ENCODE peak calls at places on chromosome 19, in ten cellular contexts. C, K, D, U, J, G, H, R, Z and M are unnamed samples.

GRCh38 chr19:38640368-38640767 is 7.1 kb upstream of the ACTN4 start:
- DNase-seq in D (no peak), C (no peak), Z (no peak), J (no peak), G (no peak), K (no peak), H (no peak), R (peak), U (no peak), M (no peak)

GRCh38 chr19:6495947-6496346 is 6.2 kb downstream of the TUBB4A start:
- DNase-seq in K (no peak), J (no peak), H (no peak), G (no peak), R (no peak), Z (no peak), D (no peak), C (no peak), U (no peak), M (no peak)

GRCh38 chr19:3346677-3347353 is 19.6 kb upstream of the NFIC start:
- DNase-seq in K (peak), R (no peak), G (no peak), U (peak), C (no peak), J (peak), H (no peak), Z (peak), D (no peak), M (peak)

GRCh38 chr19:3062165-3063105 is at the start of gene TLE5:
- DNase-seq in U (no peak), R (peak), K (peak), H (no peak), Z (peak), J (peak), G (peak), D (no peak), C (no peak), M (no peak)

GRCh38 chr19:12838182-12838890 is at the start of gene MAST1:
- DNase-seq in R (peak), D (no peak), H (no peak), J (no peak), K (no peak), U (no peak), C (no peak), G (peak), Z (no peak), M (no peak)

GRCh38 chr19:57152921-57153320 is 7.9 kb upstream of the ZIM3 start:
- DNase-seq in J (no peak), G (no peak), H (no peak), R (no peak), C (no peak), D (no peak), K (no peak), U (no peak), Z (no peak), M (no peak)

GRCh38 chr19:8569066-8569761 is 8.0 kb downstream of the MYO1F start:
- DNase-seq in Z (peak), G (no peak), R (peak), U (no peak), H (peak), D (peak), C (peak), K (peak), J (no peak), M (peak)

GRCh38 chr19:1432507-1432887 is 5.7 kb upstream of the RPS15 start:
- DNase-seq in G (no peak), D (no peak), K (no peak), H (no peak), Z (no peak), R (no peak), J (no peak), C (no peak), U (no peak), M (no peak)

GRCh38 chr19:4304509-4305252 is at the start of gene FSD1:
- DNase-seq in H (no peak), Z (no peak), G (peak), R (no peak), U (no peak), D (no peak), C (no peak), K (peak), J (peak), M (peak)

GRCh38 chr19:7970716-7971448 is 27.4 kb upstream of the TIMM44 start:
- DNase-seq in Z (no peak), U (no peak), G (peak), D (no peak), R (peak), J (no peak), H (peak), K (peak), C (no peak), M (peak)

GRCh38 chr19:7400815-7401214 is 52.1 kb downstream of the ARHGEF18 start:
- DNase-seq in H (no peak), G (no peak), Z (no peak), J (no peak), R (no peak), K (no peak), U (no peak), C (no peak), D (no peak), M (no peak)

GRCh38 chr19:41166888-41167804 is 25.9 kb upstream of the CYP2S1 start:
- DNase-seq in J (no peak), R (no peak), K (no peak), G (no peak), D (no peak), C (no peak), Z (no peak), H (no peak), U (no peak), M (no peak)

GRCh38 chr19:41156207-41156606 is 36.8 kb upstream of the CYP2S1 start:
- DNase-seq in G (no peak), U (no peak), C (no peak), R (peak), Z (no peak), K (no peak), D (no peak), H (no peak), J (no peak), M (no peak)

GRCh38 chr19:41159861-41160260 is 33.2 kb upstream of the CYP2S1 start:
- DNase-seq in U (no peak), R (no peak), K (no peak), H (no peak), D (no peak), G (no peak), J (no peak), C (no peak), Z (no peak), M (no peak)

DNA sequence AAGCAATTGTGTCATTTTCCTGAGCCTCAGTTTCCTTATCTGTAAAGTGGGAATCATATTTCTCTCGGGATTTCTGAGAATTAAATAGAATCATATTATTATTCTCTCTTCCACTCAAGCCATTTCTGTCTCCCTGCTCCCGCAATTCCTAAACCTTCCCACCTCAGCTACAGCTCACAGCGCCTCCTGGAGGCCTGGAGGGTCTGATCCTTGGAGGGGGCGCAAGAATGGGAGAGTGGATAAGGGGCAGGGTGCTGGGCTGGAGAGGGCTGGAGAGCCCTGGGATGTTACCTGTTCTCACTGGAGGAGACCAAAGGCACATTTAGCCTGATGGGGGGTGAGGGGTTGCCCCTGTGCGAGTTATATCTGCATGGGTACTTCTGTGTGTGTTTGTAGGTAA is 31.1 kb upstream of the CYP2S1 start:
- DNase-seq in D (no peak), C (no peak), H (peak), R (no peak), Z (no peak), K (no peak), U (no peak), G (no peak), J (no peak), M (no peak)
- TF ChIP-seq CTCF in D (no peak), C (no peak), H (peak), R (peak), Z (no peak), K (peak), U (no peak), G (peak), J (no peak), M (peak)

GRCh38 chr19:43527860-43528622 is 1.0 kb upstream of the ETHE1 start:
- DNase-seq in G (no peak), K (no peak), U (no peak), Z (peak), C (no peak), D (no peak), R (peak), H (no peak), J (peak), M (peak)
- H3K4me3 ChIP-seq in G (no peak), K (no peak), U (peak), Z (peak), C (no peak), D (no peak), R (no peak), H (no peak), J (peak), M (peak)

GRCh38 chr19:53394974-53395839 is at the start of gene ZNF765:
- DNase-seq in H (peak), K (peak), U (peak), R (peak), G (peak), Z (peak), C (peak), J (peak), D (peak), M (peak)
- TF ChIP-seq CTCF in H (peak), K (peak), U (peak), R (peak), G (peak), Z (peak), C (peak), J (peak), D (peak), M (peak)

GRCh38 chr19:58356236-58356970 is 3.1 kb upstream of the A1BG start:
- DNase-seq in K (peak), D (no peak), Z (no peak), H (no peak), R (peak), U (no peak), J (peak), G (no peak), C (no peak), M (peak)
- H3K4me3 ChIP-seq in K (peak), D (no peak), Z (peak), H (no peak), R (peak), U (peak), J (peak), G (no peak), C (peak), M (no peak)

GRCh38 chr19:48611872-48612271 is 3.0 kb downstream of the FAM83E start:
- DNase-seq in Z (no peak), J (no peak), K (no peak), U (no peak), D (no peak), R (no peak), C (no peak), H (no peak), G (no peak), M (no peak)

GRCh38 chr19:48609571-48610108 is 3.1 kb downstream of the SPACA4 start:
- DNase-seq in C (no peak), K (no peak), Z (no peak), G (no peak), D (no peak), H (no peak), U (no peak), J (no peak), R (no peak), M (no peak)

GRCh38 chr19:48607359-48607755 is 815 bp downstream of the SPACA4 start:
- DNase-seq in J (no peak), K (no peak), R (no peak), H (no peak), D (no peak), G (no peak), C (no peak), U (no peak), Z (no peak), M (no peak)

GRCh38 chr19:48606463-48607358 is at the start of gene SPACA4:
- DNase-seq in C (no peak), J (no peak), H (no peak), G (no peak), D (no peak), R (no peak), U (no peak), Z (no peak), K (no peak), M (no peak)

DNA sequence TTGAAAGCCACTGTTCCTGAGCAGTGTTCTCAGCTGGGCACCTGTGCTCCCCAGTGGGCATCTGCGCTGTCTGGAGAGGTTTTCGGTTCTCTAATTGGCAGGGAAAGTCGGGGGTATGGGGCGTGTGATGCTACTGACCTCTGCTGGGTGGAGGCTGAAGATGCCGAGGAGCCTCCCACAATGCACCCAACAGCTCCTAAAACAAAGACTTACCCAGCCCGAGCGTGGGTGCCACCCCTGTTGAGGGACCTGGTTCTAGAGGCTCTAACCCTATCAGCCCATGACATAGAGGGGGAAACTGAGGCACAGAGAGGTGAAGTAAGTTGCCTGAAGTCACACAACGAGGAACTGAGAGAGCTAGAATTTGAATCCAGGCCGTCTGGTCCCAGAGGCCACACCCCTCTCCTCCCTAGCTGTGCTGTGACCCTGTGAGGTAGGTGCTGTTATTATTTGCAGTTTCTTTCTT is 2.3 kb downstream of the SPACA4 start:
- DNase-seq in Z (no peak), J (no peak), D (no peak), G (no peak), C (no peak), K (peak), H (peak), U (no peak), R (peak), M (peak)
- TF ChIP-seq CTCF in Z (no peak), J (no peak), D (peak), G (peak), C (peak), K (peak), H (peak), U (peak), R (peak), M (peak)

GRCh38 chr19:16205205-16206045 is 7.7 kb downstream of the AP1M1 start:
- DNase-seq in U (no peak), C (no peak), K (no peak), R (no peak), D (no peak), J (no peak), Z (no peak), G (no peak), H (no peak), M (no peak)

GRCh38 chr19:16206637-16207036 is 8.9 kb downstream of the AP1M1 start:
- DNase-seq in H (no peak), D (no peak), C (no peak), U (no peak), R (no peak), K (no peak), Z (no peak), G (no peak), J (no peak), M (no peak)

GRCh38 chr19:16207063-16207462 is 9.4 kb downstream of the AP1M1 start:
- DNase-seq in C (no peak), G (no peak), H (no peak), R (no peak), J (no peak), Z (no peak), U (no peak), K (no peak), D (no peak), M (no peak)

GRCh38 chr19:16207490-16208025 is 9.8 kb downstream of the AP1M1 start:
- DNase-seq in Z (no peak), G (no peak), K (no peak), C (no peak), R (no peak), J (no peak), D (no peak), H (no peak), U (no peak), M (no peak)

GRCh38 chr19:16206046-16206605 is 8.4 kb downstream of the AP1M1 start:
- DNase-seq in U (no peak), C (no peak), H (no peak), R (no peak), K (no peak), G (no peak), J (no peak), Z (no peak), D (no peak), M (no peak)
- H3K4me3 ChIP-seq in U (no peak), C (no peak), H (no peak), R (no peak), K (no peak), G (no peak), J (no peak), Z (no peak), D (no peak), M (no peak)

GRCh38 chr19:47436712-47437401 is 17.5 kb upstream of the MEIS3 start:
- DNase-seq in G (peak), J (peak), Z (peak), U (peak), C (no peak), K (peak), R (peak), H (peak), D (no peak), M (peak)
- TF ChIP-seq CTCF in G (peak), J (peak), Z (peak), U (peak), C (peak), K (peak), R (peak), H (peak), D (peak), M (peak)

GRCh38 chr19:30856786-30857185 is 484.6 kb downstream of the ZNF536 start:
- DNase-seq in Z (no peak), K (no peak), G (no peak), U (no peak), C (no peak), D (no peak), H (no peak), R (no peak), J (no peak), M (no peak)
- H3K4me3 ChIP-seq in Z (no peak), K (no peak), G (no peak), U (no peak), C (no peak), D (no peak), H (no peak), R (no peak), J (no peak), M (no peak)

GRCh38 chr19:34503546-34504272 is 22.2 kb downstream of the WTIP start:
- DNase-seq in C (no peak), H (no peak), G (no peak), U (no peak), D (no peak), R (no peak), K (no peak), J (no peak), Z (peak), M (no peak)
- TF ChIP-seq CTCF in C (no peak), H (no peak), G (no peak), U (no peak), D (no peak), R (no peak), K (no peak), J (no peak), Z (no peak), M (no peak)

GRCh38 chr19:10419646-10420443 is 493 bp upstream of the PDE4A start:
- DNase-seq in D (no peak), R (peak), K (peak), C (no peak), G (peak), H (peak), U (no peak), J (no peak), Z (no peak), M (peak)

GRCh38 chr19:10418281-10419199 is 1.8 kb upstream of the PDE4A start:
- DNase-seq in R (no peak), K (no peak), D (no peak), U (no peak), J (no peak), C (no peak), H (no peak), G (peak), Z (no peak), M (no peak)

GRCh38 chr19:10417598-10418280 is 2.6 kb upstream of the PDE4A start:
- DNase-seq in H (no peak), K (no peak), U (no peak), J (no peak), Z (no peak), C (no peak), R (peak), G (peak), D (no peak), M (no peak)

GRCh38 chr19:10420444-10421239 is at the start of gene PDE4A:
- DNase-seq in K (peak), Z (no peak), H (no peak), U (no peak), R (peak), G (peak), J (no peak), D (no peak), C (no peak), M (no peak)

DNA sequence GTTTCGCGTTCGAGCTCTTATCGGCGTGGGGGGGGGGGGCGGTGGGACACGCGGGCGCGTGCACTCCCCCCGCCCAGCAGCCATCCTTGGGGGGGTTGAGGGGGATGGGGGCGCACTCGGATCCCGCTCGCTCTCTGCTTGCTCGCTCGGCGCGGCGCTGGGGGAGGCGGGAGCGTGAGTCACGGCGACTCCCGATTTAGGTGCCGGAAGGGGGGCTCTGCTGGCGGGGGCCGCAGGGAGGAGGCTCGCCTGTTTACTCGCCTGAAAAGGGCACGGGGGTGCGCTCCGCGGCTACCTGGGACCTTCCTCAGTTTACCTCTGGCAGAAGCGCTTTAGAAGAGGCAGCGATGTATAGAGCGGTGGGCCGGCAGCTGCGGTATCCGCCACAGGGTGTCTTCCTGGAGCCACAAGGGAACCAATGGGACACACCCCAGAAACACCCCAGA is 1.1 kb upstream of the PDE4A start:
- DNase-seq in Z (no peak), K (no peak), D (no peak), J (no peak), H (no peak), R (no peak), U (no peak), C (no peak), G (no peak), M (no peak)
- H3K4me3 ChIP-seq in Z (peak), K (peak), D (peak), J (no peak), H (peak), R (no peak), U (peak), C (peak), G (peak), M (peak)